ENCODE peak calls at places on chromosomes 16 and 17, in ten cellular contexts. W is activated gamma-delta T cell treated with anti-CD3 and anti-CD28 coated beads, Interleukin-2, amount 50 U/mL, for 16 hours; J is NCI-H2029; A is activated CD8-positive, alpha-beta memory T cell treated with anti-CD3 and anti-CD28 coated beads, Interleukin-2, amount 10 ng/mL, durations not matched to agents 7 days and 5 days; K is colonic mucosa; Z is ACHN; U is HCT116; G is left lobe of liver; I is right atrium auricular region; Y is T-helper 17 cell. P is an unnamed sample.
A peak's percentile ranks its signal among the peaks of the same experiment; 100 is the strongest.

GRCh38 chr16:11024333-11025053 is 80.1 kb downstream of the CLEC16A start:
- DNase-seq in W (no peak), J (no peak), A (peak; percentile 43), K (no peak), Z (peak; percentile 27), U (peak; percentile 45), G (no peak), I (no peak), Y (no peak), P (no peak)

GRCh38 chr16:19864566-19864965 is 20.1 kb downstream of the GPRC5B start:
- DNase-seq in W (no peak), J (no peak), A (no peak), K (no peak), Z (no peak), U (no peak), G (no peak), I (no peak), Y (no peak), P (no peak)

GRCh38 chr16:55077231-55077630 is 146.6 kb downstream of the IRX5 start:
- DNase-seq in W (no peak), J (no peak), A (no peak), K (no peak), Z (no peak), U (no peak), G (no peak), I (no peak), Y (no peak), P (no peak)

GRCh38 chr17:13786000-13786598 is 184.4 kb upstream of the HS3ST3A1 start:
- DNase-seq in W (no peak), J (no peak), A (no peak), K (no peak), Z (no peak), U (no peak), G (no peak), I (no peak), Y (no peak), P (no peak)

GRCh38 chr17:40310882-40311391 is 2.0 kb downstream of the RARA start:
- DNase-seq in W (no peak), J (no peak), A (no peak), K (no peak), Z (no peak), U (no peak), G (no peak), I (no peak), Y (no peak), P (no peak)

GRCh38 chr16:71369494-71369893 is 11.0 kb downstream of the CALB2 start:
- DNase-seq in W (no peak), J (no peak), A (no peak), K (no peak), Z (no peak), U (no peak), G (no peak), I (no peak), Y (no peak), P (no peak)

GRCh38 chr17:51857052-51857593 is 301.4 kb downstream of the CA10 start:
- DNase-seq in W (no peak), J (peak; percentile 33), A (no peak), K (no peak), Z (no peak), U (no peak), G (no peak), I (no peak), Y (no peak), P (no peak)

GRCh38 chr16:89404561-89404960 is 85.8 kb downstream of the ANKRD11 start:
- DNase-seq in W (no peak), J (no peak), A (no peak), K (peak; percentile 39), Z (no peak), U (no peak), G (no peak), I (no peak), Y (no peak), P (no peak)

GRCh38 chr17:57078274-57078673 is 6.8 kb upstream of the AKAP1 start:
- DNase-seq in W (no peak), J (no peak), A (no peak), K (no peak), Z (no peak), U (no peak), G (no peak), I (no peak), Y (no peak), P (no peak)

GRCh38 chr16:54931041-54931756 is 534 bp downstream of the IRX5 start:
- DNase-seq in W (no peak), J (no peak), A (no peak), K (no peak), Z (peak; percentile 52), U (no peak), G (no peak), I (no peak), Y (no peak), P (no peak)

GRCh38 chr16:240559-240958 is 5.9 kb downstream of the FAM234A start:
- DNase-seq in W (no peak), J (no peak), A (no peak), K (no peak), Z (no peak), U (no peak), G (no peak), I (no peak), Y (no peak), P (no peak)

GRCh38 chr17:62935481-62935880 is 30.6 kb upstream of the TANC2 start:
- DNase-seq in W (no peak), J (no peak), A (no peak), K (no peak), Z (no peak), U (no peak), G (no peak), I (no peak), Y (no peak), P (no peak)

GRCh38 chr16:77877712-77878111 is 89.3 kb downstream of the VAT1L start:
- DNase-seq in W (no peak), J (no peak), A (no peak), K (no peak), Z (peak; percentile 73), U (peak; percentile 56), G (no peak), I (no peak), Y (no peak), P (no peak)

P was measured in natural killer cell.